ENCODE peak calls at places on chromosomes 3 and 15, in four cellular contexts. S is left lung, Y is right atrium auricular region, U is fibroblast of lung. P is an unnamed sample.

GRCh38 chr3:105253225-105253624 is 113.5 kb upstream of the ALCAM start:
- DNase-seq in U (peak; percentile 59), Y (no peak), S (no peak), P (no peak)

GRCh38 chr3:184730924-184731323 is 19.1 kb upstream of the MAGEF1 start:
- DNase-seq in U (no peak), Y (peak; percentile 47), S (no peak), P (no peak)

GRCh38 chr15:74892313-74892712 is 2.5 kb downstream of the MPI start:
- DNase-seq in S (no peak), U (no peak), Y (no peak), P (no peak)

GRCh38 chr3:3665961-3666640 is 133.1 kb upstream of the LRRN1 start:
- DNase-seq in Y (no peak), U (no peak), S (no peak), P (no peak)

GRCh38 chr3:11774296-11774877 is 72.3 kb downstream of the TAMM41 start:
- DNase-seq in S (peak; percentile 38), Y (no peak), U (peak; percentile 29), P (peak; percentile 61)

GRCh38 chr15:39491115-39491916 is 89.6 kb upstream of the THBS1 start:
- DNase-seq in U (no peak), S (no peak), Y (no peak), P (no peak)

GRCh38 chr3:102741105-102741504 is 306.3 kb downstream of the ZPLD1 start:
- DNase-seq in U (no peak), S (no peak), Y (no peak), P (no peak)

GRCh38 chr3:122406198-122406597 is 9.7 kb downstream of the WDR5B start:
- DNase-seq in Y (no peak), U (no peak), S (no peak), P (no peak)

GRCh38 chr15:83650831-83651230 is 3.1 kb upstream of the ADAMTSL3 start:
- DNase-seq in U (no peak), Y (no peak), S (no peak), P (no peak)

GRCh38 chr3:31140470-31140869 is 246.0 kb upstream of the GADL1 start:
- DNase-seq in Y (no peak), S (no peak), U (no peak), P (no peak)

GRCh38 chr3:188037965-188038581 is 115.9 kb upstream of the LPP start:
- DNase-seq in U (peak; percentile 68), S (no peak), Y (no peak), P (no peak)

GRCh38 chr15:44482088-44482487 is 54.7 kb downstream of the CTDSPL2 start:
- DNase-seq in S (no peak), Y (no peak), U (no peak), P (no peak)

GRCh38 chr3:39558775-39559306 is 91.4 kb downstream of the MOBP start:
- DNase-seq in Y (no peak), S (no peak), U (no peak), P (no peak)

GRCh38 chr15:76973362-76973743 is 21.6 kb upstream of the PSTPIP1 start:
- DNase-seq in S (no peak), Y (no peak), U (peak; percentile 16), P (no peak)

GRCh38 chr3:39025222-39025970 is 26.3 kb downstream of the SCN11A start:
- DNase-seq in S (no peak), U (peak; percentile 20), Y (no peak), P (no peak)

GRCh38 chr3:41464858-41465257 is 265.6 kb downstream of the CTNNB1 start:
- DNase-seq in Y (no peak), U (peak; percentile 16), S (no peak), P (no peak)

GRCh38 chr3:71436337-71436736 is 147.2 kb downstream of the FOXP1 start:
- DNase-seq in S (no peak), U (peak; percentile 72), Y (no peak), P (no peak)

GRCh38 chr3:71432044-71432970 is 151.2 kb downstream of the FOXP1 start:
- DNase-seq in Y (no peak), S (no peak), U (peak; percentile 50), P (no peak)

GRCh38 chr3:71429610-71429988 is 153.9 kb downstream of the FOXP1 start:
- DNase-seq in Y (no peak), S (no peak), U (no peak), P (no peak)

GRCh38 chr3:71430941-71431552 is 152.5 kb downstream of the FOXP1 start:
- DNase-seq in U (peak; percentile 58), S (no peak), Y (no peak), P (no peak)

GRCh38 chr3:71433631-71434030 is 149.9 kb downstream of the FOXP1 start:
- DNase-seq in U (no peak), Y (no peak), S (no peak), P (no peak)
- H3K4me1 ChIP-seq in U (peaks cover 5% of the 10 kb centered on the region), Y (no peaks in the 10 kb centered on the region), S (peaks cover 5% of the 10 kb centered on the region), P (peaks cover 29% of the 10 kb centered on the region)

GRCh38 chr3:179897241-179897640 is 139.5 kb downstream of the PEX5L start:
- DNase-seq in U (no peak), Y (no peak), S (no peak), P (no peak)
- H3K4me1 ChIP-seq in U (no peaks in the 10 kb centered on the region), Y (no peaks in the 10 kb centered on the region), S (no peaks in the 10 kb centered on the region), P (no peaks in the 10 kb centered on the region)

GRCh38 chr3:51392301-51393095 is 1.4 kb downstream of the RBM15B start:
- DNase-seq in U (no peak), Y (no peak), S (no peak), P (no peak)
- H3K4me1 ChIP-seq in U (peaks cover 16% of the 10 kb centered on the region), Y (no peaks in the 10 kb centered on the region), S (peaks cover 31% of the 10 kb centered on the region), P (peaks cover 41% of the 10 kb centered on the region)

DNA sequence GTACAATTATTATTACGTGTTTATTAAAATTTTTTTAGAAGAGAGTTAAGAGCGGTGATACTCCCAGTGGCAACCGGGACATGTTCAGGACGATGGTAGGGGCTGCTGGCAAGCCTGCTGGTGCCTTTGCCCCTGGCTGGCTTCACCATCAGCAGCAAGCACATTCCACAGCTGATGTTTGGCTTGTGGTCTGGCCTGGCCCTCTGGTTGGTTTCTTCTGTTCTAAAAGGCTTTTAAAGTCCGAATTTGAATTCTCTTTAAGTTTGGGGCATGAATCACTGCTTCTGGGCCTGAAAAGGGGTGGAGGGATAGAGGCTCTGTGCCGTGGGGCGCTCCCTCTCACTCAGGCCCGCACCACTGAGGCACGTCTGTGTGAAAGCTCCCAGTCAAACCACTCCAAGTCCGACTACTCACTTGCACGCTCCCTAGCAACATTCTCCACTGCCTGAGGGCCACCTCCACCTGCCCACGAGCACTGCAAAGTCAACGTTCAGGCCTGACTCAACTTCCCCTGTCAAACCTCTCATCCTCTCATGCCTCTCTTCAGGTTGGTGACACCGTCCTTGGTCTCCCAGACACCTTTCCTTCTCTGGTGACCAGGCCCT is 10.1 kb downstream of the ITGA11 start:
- DNase-seq in S (no peak), U (peak; percentile 87), Y (peak; percentile 42), P (no peak)
- H3K4me1 ChIP-seq in S (no peaks in the 10 kb centered on the region), U (peaks cover 13% of the 10 kb centered on the region), Y (no peaks in the 10 kb centered on the region), P (no peaks in the 10 kb centered on the region)

GRCh38 chr3:133075027-133075426 is 36.8 kb downstream of the TMEM108 start:
- DNase-seq in S (no peak), U (no peak), Y (no peak), P (no peak)
- H3K4me1 ChIP-seq in S (no peaks in the 10 kb centered on the region), U (no peaks in the 10 kb centered on the region), Y (no peaks in the 10 kb centered on the region), P (no peaks in the 10 kb centered on the region)

GRCh38 chr3:17749281-17749680 is 6.8 kb upstream of the TBC1D5 start:
- DNase-seq in U (no peak), S (no peak), Y (no peak), P (no peak)
- H3K4me1 ChIP-seq in U (no peaks in the 10 kb centered on the region), S (no peaks in the 10 kb centered on the region), Y (no peaks in the 10 kb centered on the region), P (peaks cover 5% of the 10 kb centered on the region)

GRCh38 chr3:172102883-172103310 is 63.5 kb downstream of the FNDC3B start:
- DNase-seq in Y (no peak), U (peak; percentile 28), S (no peak), P (no peak)

GRCh38 chr3:172102123-172102882 is 62.9 kb downstream of the FNDC3B start:
- DNase-seq in Y (no peak), U (no peak), S (no peak), P (no peak)

GRCh38 chr3:172104471-172105072 is 65.2 kb downstream of the FNDC3B start:
- DNase-seq in Y (no peak), U (peak; percentile 66), S (no peak), P (no peak)

GRCh38 chr3:172106037-172106559 is 66.7 kb downstream of the FNDC3B start:
- DNase-seq in S (no peak), U (no peak), Y (no peak), P (no peak)

GRCh38 chr3:172103724-172104123 is 64.3 kb downstream of the FNDC3B start:
- DNase-seq in Y (no peak), S (no peak), U (peak; percentile 97), P (no peak)
- H3K4me1 ChIP-seq in Y (no peaks in the 10 kb centered on the region), S (peaks cover 52% of the 10 kb centered on the region), U (peaks cover 6% of the 10 kb centered on the region), P (peaks cover 62% of the 10 kb centered on the region)

GRCh38 chr15:97858278-97858677 is 102.2 kb upstream of the ARRDC4 start:
- DNase-seq in Y (no peak), S (no peak), U (no peak), P (no peak)
- H3K4me1 ChIP-seq in Y (no peaks in the 10 kb centered on the region), S (no peaks in the 10 kb centered on the region), U (no peaks in the 10 kb centered on the region), P (no peaks in the 10 kb centered on the region)

DNA sequence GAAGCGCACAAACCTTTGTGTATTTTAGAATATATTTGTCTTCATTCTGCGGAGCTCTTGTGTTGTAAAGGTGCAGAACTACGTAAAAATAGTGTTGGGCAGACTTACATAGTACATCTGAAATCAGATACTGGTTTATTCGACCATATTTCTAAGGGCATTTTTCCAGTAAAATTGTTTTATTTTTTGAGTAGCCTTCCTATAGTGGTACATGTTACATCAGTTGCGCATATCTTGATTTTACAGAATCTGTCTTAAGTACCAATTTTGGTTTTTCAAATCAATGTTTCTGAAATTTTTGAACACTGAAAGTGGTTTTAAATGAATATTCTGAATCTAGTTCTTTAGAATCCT is 15.7 kb upstream of the CHD2 start:
- DNase-seq in Y (no peak), U (no peak), S (no peak), P (no peak)
- H3K4me1 ChIP-seq in Y (no peaks in the 10 kb centered on the region), U (peaks cover 4% of the 10 kb centered on the region), S (peaks cover 23% of the 10 kb centered on the region), P (peaks cover 51% of the 10 kb centered on the region)

GRCh38 chr3:138942271-138942670 is 4.7 kb downstream of the FOXL2 start:
- DNase-seq in Y (no peak), S (no peak), U (no peak), P (no peak)
- H3K4me1 ChIP-seq in Y (no peaks in the 10 kb centered on the region), S (peaks cover 33% of the 10 kb centered on the region), U (no peaks in the 10 kb centered on the region), P (peaks cover 49% of the 10 kb centered on the region)